ENCODE peak calls at places on chromosome 13, in seven cellular contexts. C is thyroid gland; J is tibial artery; X is CD8-positive, alpha-beta T cell; G is SJSA1; R is effector memory CD4-positive, alpha-beta T cell; O is breast epithelium. S is an unnamed sample. For H3K36me3 and H3K9me3, the result is how much of the 10 kb centered on the place peaks cover.

GRCh38 chr13:65921933-65922332 is 1308.2 kb downstream of the PCDH9 start:
- DNase-seq in C (no peak), O (no peak), R (no peak), G (no peak), X (no peak), J (no peak), S (no peak)

GRCh38 chr13:99237981-99238662 is 20.1 kb downstream of the GPR18 start:
- DNase-seq in X (no peak), C (peak), G (peak), O (no peak), J (no peak), R (no peak), S (no peak)

GRCh38 chr13:87622921-87623320 is 48.2 kb upstream of the SLITRK5 start:
- DNase-seq in X (no peak), O (no peak), C (no peak), G (no peak), R (no peak), J (no peak), S (no peak)

GRCh38 chr13:94784066-94784465 is 71.7 kb upstream of the SOX21 start:
- DNase-seq in R (no peak), X (no peak), J (no peak), C (no peak), O (no peak), G (no peak), S (peak)

GRCh38 chr13:75135325-75135825 is 346.6 kb downstream of the TBC1D4 start:
- DNase-seq in O (no peak), X (no peak), R (no peak), J (no peak), G (peak), C (no peak), S (peak)

GRCh38 chr13:113049981-113050380 is 55.6 kb upstream of the F7 start:
- DNase-seq in C (no peak), X (no peak), J (no peak), O (no peak), G (no peak), R (no peak), S (no peak)

GRCh38 chr13:34044660-34045080 is 226.7 kb downstream of the RFC3 start:
- DNase-seq in O (no peak), X (no peak), C (no peak), G (peak), R (no peak), J (no peak), S (peak)

GRCh38 chr13:97142452-97142851 is 79.7 kb upstream of the MBNL2 start:
- DNase-seq in G (peak), C (no peak), J (no peak), R (no peak), X (no peak), O (no peak), S (no peak)

GRCh38 chr13:35256459-35257148 is 219.9 kb downstream of the MAB21L1 start:
- DNase-seq in O (no peak), X (no peak), G (no peak), R (no peak), J (no peak), C (no peak), S (no peak)

GRCh38 chr13:80338781-80339577 is 1.9 kb downstream of the SPRY2 start:
- DNase-seq in J (peak), O (peak), C (peak), R (no peak), X (no peak), G (peak), S (peak)

GRCh38 chr13:19742651-19743050 is 40.1 kb downstream of the PSPC1 start:
- DNase-seq in J (no peak), O (no peak), X (no peak), G (no peak), C (no peak), R (no peak), S (no peak)

GRCh38 chr13:96573563-96573962 is 420.7 kb downstream of the OXGR1 start:
- DNase-seq in C (no peak), G (no peak), R (no peak), J (no peak), X (no peak), O (no peak), S (no peak)

GRCh38 chr13:61255035-61255796 is 160.4 kb downstream of the PCDH20 start:
- DNase-seq in X (no peak), R (no peak), G (no peak), J (no peak), C (peak), O (no peak), S (no peak)

GRCh38 chr13:112806761-112807652 is 117.2 kb downstream of the ATP11A start:
- DNase-seq in C (no peak), O (no peak), G (no peak), X (no peak), R (no peak), J (no peak), S (no peak)

GRCh38 chr13:101757446-101758039 is 305.1 kb downstream of the ITGBL1 start:
- DNase-seq in J (no peak), G (no peak), C (no peak), R (no peak), X (no peak), O (no peak), S (no peak)

GRCh38 chr13:74287672-74288169 is 153.5 kb upstream of the KLF12 start:
- DNase-seq in R (peak), X (peak), O (no peak), J (peak), C (peak), G (no peak), S (peak)

GRCh38 chr13:111572956-111573355 is 252.5 kb downstream of the TEX29 start:
- DNase-seq in X (no peak), R (no peak), O (no peak), G (no peak), C (no peak), J (no peak), S (no peak)

GRCh38 chr13:100212904-100213538 is 124.1 kb downstream of the PCCA start:
- DNase-seq in J (no peak), X (no peak), C (no peak), R (no peak), G (no peak), O (no peak), S (no peak)

GRCh38 chr13:97256343-97256783 is 34.2 kb downstream of the MBNL2 start:
- DNase-seq in O (no peak), X (no peak), J (no peak), R (no peak), G (peak), C (no peak), S (peak)

GRCh38 chr13:55673910-55674309 is 1466.8 kb upstream of the PRR20A start:
- DNase-seq in J (no peak), G (no peak), R (no peak), X (no peak), O (no peak), C (no peak), S (no peak)

GRCh38 chr13:97911311-97912138 is 42.0 kb upstream of the IPO5 start:
- DNase-seq in O (no peak), G (peak), C (peak), X (no peak), R (no peak), J (no peak), S (peak)

GRCh38 chr13:95256086-95256485 is 45.2 kb downstream of the ABCC4 start:
- DNase-seq in X (no peak), R (no peak), G (peak), J (no peak), O (no peak), C (no peak), S (peak)

GRCh38 chr13:39297664-39298171 is 259.5 kb downstream of the NHLRC3 start:
- DNase-seq in C (no peak), G (no peak), O (no peak), J (no peak), R (no peak), X (no peak), S (no peak)

GRCh38 chr13:42466123-42466522 is 107.8 kb upstream of the TNFSF11 start:
- DNase-seq in O (no peak), C (no peak), J (no peak), X (no peak), G (no peak), R (no peak), S (no peak)

GRCh38 chr13:31913459-31913858 is 118.1 kb upstream of the FRY start:
- DNase-seq in J (no peak), G (no peak), C (no peak), R (no peak), X (no peak), O (no peak), S (no peak)

GRCh38 chr13:110328509-110328908 is 21.4 kb downstream of the COL4A2 start:
- DNase-seq in R (no peak), J (no peak), G (no peak), X (no peak), O (no peak), C (peak), S (no peak)

GRCh38 chr13:110329798-110330461 is 22.8 kb downstream of the COL4A2 start:
- DNase-seq in C (peak), G (peak), O (no peak), X (no peak), R (no peak), J (no peak), S (no peak)

GRCh38 chr13:110330491-110331001 is 23.5 kb downstream of the COL4A2 start:
- DNase-seq in J (no peak), X (no peak), C (peak), G (peak), R (no peak), O (no peak), S (no peak)

GRCh38 chr13:110327036-110327790 is 20.1 kb downstream of the COL4A2 start:
- DNase-seq in X (no peak), G (peak), J (no peak), C (peak), O (no peak), R (no peak), S (no peak)

GRCh38 chr13:110329258-110329657 is 22.2 kb downstream of the COL4A2 start:
- DNase-seq in C (no peak), O (no peak), J (no peak), R (no peak), G (peak), X (no peak), S (no peak)
- H3K4me3 ChIP-seq in C (no peak), O (no peak), J (peak), R (no peak), G (peak), X (no peak), S (no peak)

GRCh38 chr13:24443366-24443765 is 69.2 kb downstream of the PARP4 start:
- DNase-seq in R (no peak), J (no peak), X (no peak), C (no peak), O (no peak), G (no peak), S (no peak)
- H3K36me3 ChIP-seq in R (half or more), J (half or more), X (under half), C (under half), O (under half), G (under half), S (under half)

GRCh38 chr13:104805346-104805745 is 1730.1 kb downstream of the EFNB2 start:
- DNase-seq in X (no peak), J (no peak), R (no peak), G (no peak), O (no peak), C (no peak), S (no peak)

GRCh38 chr13:104809483-104809882 is 1726.0 kb downstream of the EFNB2 start:
- DNase-seq in X (no peak), C (no peak), O (no peak), J (no peak), R (no peak), G (no peak), S (no peak)

DNA sequence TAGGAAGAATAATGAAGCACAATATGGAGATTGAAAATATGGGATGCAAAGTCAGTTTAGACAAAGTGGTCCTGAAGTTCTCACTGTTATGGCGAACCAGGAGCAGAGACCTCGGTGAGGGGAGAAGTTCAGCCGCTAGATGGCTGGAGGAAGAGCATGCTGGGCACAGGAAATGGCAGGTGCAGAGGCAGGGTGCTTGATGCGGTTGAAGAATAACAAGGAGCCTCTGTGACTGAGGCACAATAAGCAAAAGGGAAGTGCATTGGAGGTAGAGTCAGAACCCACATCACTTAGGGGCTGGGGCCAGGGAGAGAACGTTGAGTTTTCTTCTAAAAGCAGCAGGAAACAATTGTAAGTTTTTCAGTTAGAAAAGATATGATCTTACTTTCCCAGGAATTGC is 1725.2 kb downstream of the EFNB2 start:
- DNase-seq in C (no peak), O (no peak), X (no peak), J (no peak), G (no peak), R (no peak), S (no peak)
- H3K9me3 ChIP-seq in C (under half), O (under half), X (under half), J (under half), G (under half), R (under half), S (under half)

GRCh38 chr13:49183672-49184315 is 36.3 kb upstream of the MLNR start:
- DNase-seq in X (no peak), R (no peak), C (no peak), G (no peak), O (no peak), J (no peak), S (no peak)
- H3K4me3 ChIP-seq in X (no peak), R (no peak), C (no peak), G (no peak), O (no peak), J (no peak), S (no peak)

GRCh38 chr13:40946485-40946884 is 72.6 kb downstream of the ELF1 start:
- DNase-seq in C (no peak), R (no peak), O (no peak), G (no peak), J (no peak), X (no peak), S (no peak)
- H3K36me3 ChIP-seq in C (under half), R (half or more), O (under half), G (under half), J (half or more), X (half or more), S (under half)

GRCh38 chr13:57969961-57970360 is 338.4 kb downstream of the PCDH17 start:
- DNase-seq in X (no peak), J (no peak), C (no peak), R (no peak), O (no peak), G (no peak), S (no peak)

GRCh38 chr13:57970404-57970803 is 338.9 kb downstream of the PCDH17 start:
- DNase-seq in G (no peak), O (no peak), J (no peak), R (no peak), X (no peak), C (no peak), S (no peak)
- H3K9me3 ChIP-seq in G (under half), O (under half), J (under half), R (under half), X (under half), C (under half), S (under half)

GRCh38 chr13:46126552-46127171 is 21.8 kb upstream of the CPB2 start:
- DNase-seq in O (peak), J (peak), R (peak), X (peak), C (peak), G (peak), S (peak)
- H3K4me3 ChIP-seq in O (no peak), J (no peak), R (no peak), X (no peak), C (no peak), G (no peak), S (no peak)

DNA sequence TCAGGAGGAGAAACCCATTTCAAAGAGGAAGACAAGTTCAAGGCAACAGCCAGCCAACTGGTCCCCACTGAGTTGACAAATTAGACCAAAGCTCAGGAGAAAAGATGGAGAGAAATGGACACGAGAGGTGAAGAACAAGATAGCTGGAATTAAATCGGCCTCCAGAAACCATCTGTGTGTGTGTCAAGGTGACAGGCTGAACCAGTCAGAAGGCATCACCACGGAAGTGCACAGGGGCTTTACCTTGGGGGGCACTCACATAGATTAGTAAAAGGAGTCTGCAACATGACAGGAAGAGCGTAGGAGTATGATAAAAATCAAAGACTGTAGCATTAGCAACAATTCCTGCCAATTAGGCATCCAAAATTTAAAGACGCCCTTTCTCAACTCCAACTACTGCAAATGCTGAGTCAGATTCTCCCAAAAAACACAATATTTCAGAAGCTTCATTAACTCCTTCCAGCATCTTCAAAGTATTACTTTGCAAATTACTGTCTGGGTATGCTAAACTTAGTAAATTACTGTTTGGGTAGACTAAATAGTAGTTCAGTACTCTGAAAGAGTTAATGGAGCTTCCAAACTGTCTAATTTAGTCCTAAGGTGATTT is 66.2 kb downstream of the FOXO1 start:
- DNase-seq in O (no peak), X (no peak), J (no peak), C (no peak), R (no peak), G (no peak), S (no peak)
- H3K36me3 ChIP-seq in O (under half), X (under half), J (under half), C (under half), R (under half), G (under half), S (under half)

DNA sequence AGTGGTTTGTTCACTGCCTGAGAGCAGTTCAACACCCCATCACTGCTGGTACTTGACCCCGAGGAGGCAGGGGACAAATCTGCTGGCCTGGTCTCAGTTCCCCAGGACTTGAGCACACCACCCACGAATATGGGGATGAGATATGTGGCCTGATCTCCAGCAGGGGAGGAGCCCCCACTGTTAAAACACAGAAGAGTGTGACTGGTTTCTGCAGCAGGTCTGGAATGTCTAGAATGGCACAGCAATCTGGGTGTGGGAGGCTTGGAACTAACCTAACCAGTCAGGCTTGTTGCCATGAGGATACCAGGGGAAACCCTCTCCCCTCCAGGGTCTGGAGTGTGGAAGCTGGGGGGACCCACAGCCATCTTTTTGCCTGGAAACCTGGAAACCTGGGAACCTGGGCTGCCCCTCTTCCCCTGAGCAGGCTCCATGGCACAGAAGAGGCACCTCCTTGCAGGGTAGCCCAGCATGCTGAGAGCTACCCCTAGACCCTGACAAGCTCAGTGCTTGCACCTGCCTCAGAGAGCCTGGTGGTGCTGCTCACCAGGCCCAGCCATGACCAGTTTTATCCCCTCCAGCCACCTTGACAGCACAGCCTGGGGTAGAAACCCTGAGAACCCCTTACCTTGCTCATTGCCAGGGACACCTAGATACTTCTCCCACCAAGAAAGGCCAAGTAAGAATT is 273.8 kb downstream of the LIG4 start:
- DNase-seq in G (no peak), O (no peak), C (no peak), R (no peak), J (no peak), X (no peak), S (no peak)
- H3K9me3 ChIP-seq in G (under half), O (under half), C (under half), R (under half), J (under half), X (under half), S (under half)